ENCODE peak calls at places on chromosome 12, in six cellular contexts. K is brain microvascular endothelial cell, F is Peyer's patch, B is kidney, S is iPS DF 6.9, W is esophagus muscularis mucosa. I is an unnamed sample.

GRCh38 chr12:102548543-102548942 is 68.2 kb upstream of the IGF1 start:
- DNase-seq in K (no peak), F (no peak), B (no peak), S (no peak), W (no peak), I (no peak)

GRCh38 chr12:27822076-27822712 is 42.2 kb upstream of the MANSC4 start:
- DNase-seq in K (peak; percentile 91), F (no peak), B (no peak), S (no peak), W (no peak), I (peak; percentile 76)

GRCh38 chr12:65603428-65604351 is 220.6 kb upstream of the HMGA2 start:
- DNase-seq in K (peak; percentile 87), F (peak; percentile 50), B (no peak), S (no peak), W (no peak), I (no peak)

GRCh38 chr12:72368719-72369505 is 96.7 kb downstream of the TRHDE start:
- DNase-seq in K (no peak), F (no peak), B (no peak), S (no peak), W (no peak), I (no peak)

GRCh38 chr12:124289634-124290600 is 5.0 kb upstream of the RFLNA start:
- DNase-seq in K (peak; percentile 5), F (no peak), B (no peak), S (no peak), W (no peak), I (no peak)

GRCh38 chr12:109092484-109093021 is 719 bp downstream of the ALKBH2 start:
- DNase-seq in K (no peak), F (no peak), B (no peak), S (no peak), W (no peak), I (no peak)

GRCh38 chr12:6868211-6869048 is 1.1 kb downstream of the TPI1 start:
- DNase-seq in K (no peak), F (no peak), B (peak; percentile 46), S (no peak), W (no peak), I (no peak)

GRCh38 chr12:64088431-64089349 is 133.4 kb downstream of the KICS2 start:
- DNase-seq in K (peak; percentile 98), F (peak; percentile 76), B (no peak), S (peak; percentile 41), W (no peak), I (peak; percentile 92)

GRCh38 chr12:123427036-123427769 is 9.3 kb downstream of the RILPL2 start:
- DNase-seq in K (no peak), F (peak; percentile 88), B (no peak), S (no peak), W (no peak), I (no peak)

GRCh38 chr12:89309452-89309802 is 42.9 kb downstream of the DUSP6 start:
- DNase-seq in K (no peak), F (no peak), B (no peak), S (no peak), W (no peak), I (no peak)

GRCh38 chr12:67241482-67241881 is 27.7 kb upstream of the CAND1 start:
- DNase-seq in K (no peak), F (no peak), B (no peak), S (no peak), W (no peak), I (no peak)

GRCh38 chr12:42696424-42697149 is 107.0 kb upstream of the PRICKLE1 start:
- DNase-seq in K (peak; percentile 6), F (peak; percentile 80), B (peak; percentile 84), S (no peak), W (peak; percentile 96), I (no peak)

GRCh38 chr12:128531153-128531552 is 264.2 kb downstream of the TMEM132C start:
- DNase-seq in K (no peak), F (no peak), B (no peak), S (no peak), W (no peak), I (no peak)

GRCh38 chr12:45907955-45908354 is 82.4 kb downstream of the SCAF11 start:
- DNase-seq in K (no peak), F (no peak), B (no peak), S (no peak), W (no peak), I (no peak)

GRCh38 chr12:122356192-122356635 is 66.3 kb downstream of the CLIP1 start:
- DNase-seq in K (peak; percentile 65), F (peak; percentile 85), B (no peak), S (peak; percentile 35), W (no peak), I (peak; percentile 13)

GRCh38 chr12:122080149-122081107 is 1.9 kb downstream of the MLXIP start:
- DNase-seq in K (peak; percentile 77), F (peak; percentile 80), B (peak; percentile 76), S (no peak), W (no peak), I (no peak)

GRCh38 chr12:109821968-109822367 is 11.2 kb downstream of the TRPV4 start:
- DNase-seq in K (no peak), F (no peak), B (no peak), S (no peak), W (no peak), I (no peak)

GRCh38 chr12:9673404-9674225 is 4.1 kb downstream of the CLEC2D start:
- DNase-seq in K (peak; percentile 94), F (peak; percentile 81), B (peak; percentile 74), S (no peak), W (no peak), I (peak; percentile 66)

GRCh38 chr12:101749657-101750056 is 10.4 kb upstream of the SYCP3 start:
- DNase-seq in K (no peak), F (no peak), B (no peak), S (no peak), W (no peak), I (no peak)

GRCh38 chr12:2053675-2054070 is 886 bp downstream of the CACNA1C start:
- DNase-seq in K (no peak), F (no peak), B (no peak), S (no peak), W (no peak), I (no peak)

GRCh38 chr12:32589165-32589891 is 89.8 kb upstream of the DNM1L start:
- DNase-seq in K (no peak), F (no peak), B (no peak), S (no peak), W (no peak), I (no peak)

GRCh38 chr12:113103756-113104450 is 31.7 kb downstream of the RASAL1 start:
- DNase-seq in K (no peak), F (peak; percentile 82), B (peak; percentile 76), S (peak; percentile 91), W (no peak), I (no peak)

GRCh38 chr12:96233941-96234461 is 39.8 kb downstream of the ELK3 start:
- DNase-seq in K (no peak), F (peak; percentile 82), B (no peak), S (no peak), W (peak; percentile 97), I (no peak)

DNA sequence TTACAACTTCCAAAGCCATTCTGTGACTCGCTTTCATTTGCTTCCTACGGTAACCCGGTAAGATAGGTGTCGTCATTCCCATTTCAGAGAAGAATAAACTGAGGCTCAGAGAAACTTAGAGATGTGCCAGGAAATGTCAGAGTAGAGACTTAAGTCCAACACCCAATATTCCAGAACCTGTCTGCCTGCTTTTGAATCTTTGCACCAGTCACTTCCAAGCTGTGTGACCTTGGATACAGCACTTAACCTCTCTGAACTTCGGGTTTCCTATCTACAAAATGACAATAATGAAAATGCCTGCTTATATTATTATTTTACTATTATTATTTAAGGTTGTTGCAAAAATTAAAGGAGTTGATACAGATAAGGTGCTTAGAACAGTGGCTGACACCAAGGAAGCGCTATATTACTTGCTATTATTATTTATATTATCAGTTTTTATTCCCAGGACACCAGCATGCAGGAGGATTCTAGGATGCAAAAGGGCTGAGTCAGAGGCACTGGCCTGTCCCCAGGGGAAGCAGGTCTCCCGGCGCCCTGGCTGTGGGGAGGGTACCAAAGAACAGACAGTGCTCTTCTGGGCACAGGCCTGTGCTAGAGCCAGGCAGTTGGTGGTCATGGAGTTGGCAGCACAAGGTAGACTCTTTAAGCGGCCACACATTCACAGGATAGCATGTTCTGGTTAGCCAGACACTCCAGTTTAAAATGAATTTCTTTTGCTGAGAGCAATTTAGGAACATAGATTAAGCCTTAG is 5.4 kb downstream of the HSPB8 start:
- DNase-seq in K (no peak), F (no peak), B (no peak), S (no peak), W (no peak), I (no peak)
- H3K4me3 ChIP-seq in K (no peak overlapping the region), F (no peak overlapping the region), B (no peak overlapping the region), S (no peak overlapping the region), W (peak overlapping the region; percentile 69), I (no peak overlapping the region)

GRCh38 chr12:132006056-132006680 is 56.4 kb downstream of the EP400 start:
- DNase-seq in K (no peak), F (peak; percentile 30), B (no peak), S (no peak), W (no peak), I (no peak)
- H3K27ac ChIP-seq in K (no peak overlapping the region), F (no peak overlapping the region), B (no peak overlapping the region), S (no peak overlapping the region), W (no peak overlapping the region), I (no peak overlapping the region)

GRCh38 chr12:12358528-12358927 is 1.6 kb downstream of the BORCS5 start:
- DNase-seq in K (no peak), F (no peak), B (no peak), S (no peak), W (no peak), I (no peak)
- H3K4me3 ChIP-seq in K (no peak overlapping the region), F (peak overlapping the region; percentile 77), B (peak overlapping the region; percentile 91), S (no peak overlapping the region), W (peak overlapping the region; percentile 82), I (no peak overlapping the region)

GRCh38 chr12:106085213-106085612 is 53.5 kb downstream of the NUAK1 start:
- DNase-seq in K (no peak), F (no peak), B (no peak), S (no peak), W (no peak), I (no peak)
- H3K27ac ChIP-seq in K (peak overlapping the region; percentile 92), F (no peak overlapping the region), B (no peak overlapping the region), S (no peak overlapping the region), W (no peak overlapping the region), I (no peak overlapping the region)

GRCh38 chr12:19846561-19846960 is 407.3 kb downstream of the AEBP2 start:
- DNase-seq in K (peak; percentile 55), F (no peak), B (no peak), S (no peak), W (no peak), I (no peak)

GRCh38 chr12:19837543-19837942 is 398.3 kb downstream of the AEBP2 start:
- DNase-seq in K (no peak), F (no peak), B (no peak), S (no peak), W (no peak), I (no peak)

GRCh38 chr12:19841451-19841850 is 402.2 kb downstream of the AEBP2 start:
- DNase-seq in K (no peak), F (no peak), B (no peak), S (no peak), W (no peak), I (no peak)

GRCh38 chr12:19844224-19844623 is 404.9 kb downstream of the AEBP2 start:
- DNase-seq in K (no peak), F (no peak), B (no peak), S (no peak), W (no peak), I (no peak)

DNA sequence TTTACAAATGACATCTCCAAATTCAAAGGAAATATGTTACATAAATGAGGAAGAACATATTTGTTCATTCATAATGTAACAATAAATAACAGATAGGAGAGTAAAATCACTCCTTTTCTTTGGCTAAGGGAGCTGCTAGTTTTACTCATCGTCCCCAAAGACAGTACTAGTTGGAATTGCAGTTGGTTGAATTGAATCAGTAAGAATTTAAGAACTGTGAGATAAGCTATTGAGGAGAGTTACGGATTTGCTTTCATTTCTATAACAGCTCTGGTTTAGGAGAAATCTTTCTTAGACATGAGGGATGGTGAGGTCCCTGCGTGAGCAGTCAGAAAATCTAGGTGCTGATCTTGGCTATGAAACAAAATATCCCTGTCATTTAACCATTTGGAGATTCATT is 402.8 kb downstream of the AEBP2 start:
- DNase-seq in K (no peak), F (no peak), B (no peak), S (no peak), W (no peak), I (no peak)
- H3K4me3 ChIP-seq in K (no peak overlapping the region), F (no peak overlapping the region), B (no peak overlapping the region), S (no peak overlapping the region), W (no peak overlapping the region), I (no peak overlapping the region)